ENCODE peak calls at places on chromosome 13, in five cellular contexts. One of them, this sample, is unnamed.

GRCh38 chr13:41463823-41464602 is 6.7 kb downstream of the RGCC start:
- DNase-seq in GM12878: peak
- DNase-seq in H1: no peak
- DNase-seq in A549: no peak
- DNase-seq in K562: peak
- DNase-seq in this sample: no peak

GRCh38 chr13:99339736-99340392 is 32.7 kb upstream of the GPR183 start:
- DNase-seq in H1: no peak
- DNase-seq in A549: no peak
- DNase-seq in K562: peak
- DNase-seq in GM12878: no peak
- DNase-seq in this sample: no peak

GRCh38 chr13:51479199-51479523 is 26.3 kb upstream of the INTS6 start:
- DNase-seq in H1: no peak
- DNase-seq in GM12878: no peak
- DNase-seq in K562: no peak
- DNase-seq in A549: no peak
- DNase-seq in this sample: peak

GRCh38 chr13:50908371-50908770 is 1.2 kb upstream of the RNASEH2B start:
- DNase-seq in A549: no peak
- DNase-seq in K562: no peak
- DNase-seq in GM12878: no peak
- DNase-seq in H1: no peak
- DNase-seq in this sample: no peak

GRCh38 chr13:97318532-97318931 is 96.4 kb downstream of the MBNL2 start:
- DNase-seq in K562: no peak
- DNase-seq in A549: no peak
- DNase-seq in H1: no peak
- DNase-seq in GM12878: no peak
- DNase-seq in this sample: no peak

GRCh38 chr13:52760078-52760477 is 20.5 kb upstream of the CNMD start:
- DNase-seq in GM12878: no peak
- DNase-seq in H1: no peak
- DNase-seq in K562: no peak
- DNase-seq in A549: no peak
- DNase-seq in this sample: no peak

GRCh38 chr13:73684286-73684685 is 449.9 kb downstream of the KLF12 start:
- DNase-seq in GM12878: no peak
- DNase-seq in K562: no peak
- DNase-seq in A549: no peak
- DNase-seq in H1: no peak
- DNase-seq in this sample: no peak

GRCh38 chr13:38662362-38662761 is 24.5 kb upstream of the FREM2 start:
- DNase-seq in GM12878: no peak
- DNase-seq in H1: no peak
- DNase-seq in A549: no peak
- DNase-seq in K562: no peak
- DNase-seq in this sample: no peak

GRCh38 chr13:93535256-93535655 is 308.6 kb downstream of the GPC6 start:
- DNase-seq in K562: no peak
- DNase-seq in GM12878: no peak
- DNase-seq in H1: no peak
- DNase-seq in A549: peak
- DNase-seq in this sample: peak

GRCh38 chr13:67134322-67135129 is 95.6 kb downstream of the PCDH9 start:
- DNase-seq in A549: no peak
- DNase-seq in K562: no peak
- DNase-seq in H1: no peak
- DNase-seq in GM12878: no peak
- DNase-seq in this sample: no peak

GRCh38 chr13:32063622-32064233 is 32.2 kb downstream of the FRY start:
- DNase-seq in A549: no peak
- DNase-seq in K562: no peak
- DNase-seq in GM12878: no peak
- DNase-seq in H1: no peak
- DNase-seq in this sample: no peak

GRCh38 chr13:30744056-30744684 is 8.8 kb downstream of the ALOX5AP start:
- DNase-seq in A549: peak
- DNase-seq in GM12878: peak
- DNase-seq in H1: no peak
- DNase-seq in K562: no peak
- DNase-seq in this sample: peak

GRCh38 chr13:49585220-49586157 is at the start of gene RCBTB1:
- DNase-seq in K562: peak
- DNase-seq in GM12878: no peak
- DNase-seq in A549: peak
- DNase-seq in H1: no peak
- DNase-seq in this sample: peak

GRCh38 chr13:30708541-30708940 is 26.8 kb upstream of the ALOX5AP start:
- DNase-seq in A549: no peak
- DNase-seq in K562: no peak
- DNase-seq in H1: no peak
- DNase-seq in GM12878: no peak
- DNase-seq in this sample: no peak

GRCh38 chr13:19586904-19587634 is 25.7 kb upstream of the TPTE2 start:
- DNase-seq in H1: no peak
- DNase-seq in A549: no peak
- DNase-seq in GM12878: peak
- DNase-seq in K562: peak
- DNase-seq in this sample: peak

GRCh38 chr13:43786766-43787517 is at the start of gene ENOX1:
- DNase-seq in A549: peak
- DNase-seq in H1: no peak
- DNase-seq in K562: no peak
- DNase-seq in GM12878: no peak
- DNase-seq in this sample: no peak

GRCh38 chr13:91468301-91468700 is 69.9 kb downstream of the GPC5 start:
- DNase-seq in GM12878: no peak
- DNase-seq in A549: peak
- DNase-seq in K562: no peak
- DNase-seq in H1: no peak
- DNase-seq in this sample: no peak

GRCh38 chr13:103022328-103022727 is 43.9 kb downstream of the SLC10A2 start:
- DNase-seq in H1: no peak
- DNase-seq in K562: no peak
- DNase-seq in GM12878: no peak
- DNase-seq in A549: no peak
- DNase-seq in this sample: no peak

GRCh38 chr13:44273216-44273615 is 100.4 kb upstream of the SERP2 start:
- DNase-seq in A549: no peak
- DNase-seq in H1: no peak
- DNase-seq in GM12878: no peak
- DNase-seq in K562: no peak
- DNase-seq in this sample: no peak

GRCh38 chr13:19592657-19593175 is 31.4 kb upstream of the TPTE2 start:
- DNase-seq in GM12878: no peak
- DNase-seq in H1: no peak
- DNase-seq in A549: no peak
- DNase-seq in K562: no peak
- DNase-seq in this sample: no peak

GRCh38 chr13:46173656-46174055 is 8.3 kb downstream of the LCP1 start:
- DNase-seq in GM12878: no peak
- DNase-seq in A549: no peak
- DNase-seq in H1: no peak
- DNase-seq in K562: no peak
- DNase-seq in this sample: no peak

GRCh38 chr13:50645092-50645491 is 198.4 kb downstream of the DLEU7 start:
- DNase-seq in A549: no peak
- DNase-seq in H1: no peak
- DNase-seq in GM12878: no peak
- DNase-seq in K562: no peak
- DNase-seq in this sample: no peak

GRCh38 chr13:99442273-99442895 is 58.9 kb upstream of the TM9SF2 start:
- DNase-seq in GM12878: no peak
- DNase-seq in A549: peak
- DNase-seq in K562: peak
- DNase-seq in H1: no peak
- DNase-seq in this sample: peak

GRCh38 chr13:111929036-111929616 is 137.8 kb upstream of the SOX1 start:
- DNase-seq in H1: no peak
- DNase-seq in K562: no peak
- DNase-seq in GM12878: no peak
- DNase-seq in A549: no peak
- DNase-seq in this sample: no peak

GRCh38 chr13:33213797-33214196 is 71.8 kb downstream of the STARD13 start:
- DNase-seq in A549: no peak
- DNase-seq in GM12878: no peak
- DNase-seq in K562: no peak
- DNase-seq in H1: no peak
- DNase-seq in this sample: no peak

GRCh38 chr13:33218426-33218825 is 67.1 kb downstream of the STARD13 start:
- DNase-seq in A549: no peak
- DNase-seq in K562: no peak
- DNase-seq in H1: no peak
- DNase-seq in GM12878: no peak
- DNase-seq in this sample: no peak

GRCh38 chr13:33219926-33220325 is 65.6 kb downstream of the STARD13 start:
- DNase-seq in A549: no peak
- DNase-seq in H1: no peak
- DNase-seq in GM12878: no peak
- DNase-seq in K562: no peak
- DNase-seq in this sample: no peak

GRCh38 chr13:33217256-33217655 is 68.3 kb downstream of the STARD13 start:
- DNase-seq in GM12878: no peak
- DNase-seq in A549: no peak
- DNase-seq in H1: no peak
- DNase-seq in K562: no peak
- DNase-seq in this sample: no peak

GRCh38 chr13:33218020-33218419 is 67.5 kb downstream of the STARD13 start:
- DNase-seq in A549: peak
- DNase-seq in K562: no peak
- DNase-seq in GM12878: no peak
- DNase-seq in H1: no peak
- DNase-seq in this sample: peak
- TF ChIP-seq KDM1A in A549: no peak
- TF ChIP-seq KDM1A in K562: no peak
- TF ChIP-seq KDM1A in GM12878: no peak
- TF ChIP-seq KDM1A in H1: no peak
- TF ChIP-seq KDM1A in this sample: no peak

GRCh38 chr13:60627071-60627686 is 230.2 kb downstream of the TDRD3 start:
- DNase-seq in H1: peak
- DNase-seq in K562: peak
- DNase-seq in GM12878: no peak
- DNase-seq in A549: peak
- DNase-seq in this sample: peak

GRCh38 chr13:60629158-60629557 is 232.1 kb downstream of the TDRD3 start:
- DNase-seq in GM12878: no peak
- DNase-seq in H1: peak
- DNase-seq in A549: no peak
- DNase-seq in K562: no peak
- DNase-seq in this sample: no peak
- TF ChIP-seq KDM1A in GM12878: no peak
- TF ChIP-seq KDM1A in H1: no peak
- TF ChIP-seq KDM1A in A549: no peak
- TF ChIP-seq KDM1A in K562: no peak
- TF ChIP-seq KDM1A in this sample: no peak

GRCh38 chr13:107284168-107284567 is 716.2 kb upstream of the ARGLU1 start:
- DNase-seq in H1: no peak
- DNase-seq in GM12878: no peak
- DNase-seq in K562: no peak
- DNase-seq in A549: no peak
- DNase-seq in this sample: no peak
- TF ChIP-seq KDM1A in H1: no peak
- TF ChIP-seq KDM1A in GM12878: no peak
- TF ChIP-seq KDM1A in K562: no peak
- TF ChIP-seq KDM1A in A549: no peak
- TF ChIP-seq KDM1A in this sample: no peak

GRCh38 chr13:20702945-20703784 is at the start of gene IL17D:
- DNase-seq in H1: no peak
- DNase-seq in A549: no peak
- DNase-seq in GM12878: no peak
- DNase-seq in K562: peak
- DNase-seq in this sample: no peak
- TF ChIP-seq KDM1A in H1: no peak
- TF ChIP-seq KDM1A in A549: no peak
- TF ChIP-seq KDM1A in GM12878: no peak
- TF ChIP-seq KDM1A in K562: no peak
- TF ChIP-seq KDM1A in this sample: no peak

DNA sequence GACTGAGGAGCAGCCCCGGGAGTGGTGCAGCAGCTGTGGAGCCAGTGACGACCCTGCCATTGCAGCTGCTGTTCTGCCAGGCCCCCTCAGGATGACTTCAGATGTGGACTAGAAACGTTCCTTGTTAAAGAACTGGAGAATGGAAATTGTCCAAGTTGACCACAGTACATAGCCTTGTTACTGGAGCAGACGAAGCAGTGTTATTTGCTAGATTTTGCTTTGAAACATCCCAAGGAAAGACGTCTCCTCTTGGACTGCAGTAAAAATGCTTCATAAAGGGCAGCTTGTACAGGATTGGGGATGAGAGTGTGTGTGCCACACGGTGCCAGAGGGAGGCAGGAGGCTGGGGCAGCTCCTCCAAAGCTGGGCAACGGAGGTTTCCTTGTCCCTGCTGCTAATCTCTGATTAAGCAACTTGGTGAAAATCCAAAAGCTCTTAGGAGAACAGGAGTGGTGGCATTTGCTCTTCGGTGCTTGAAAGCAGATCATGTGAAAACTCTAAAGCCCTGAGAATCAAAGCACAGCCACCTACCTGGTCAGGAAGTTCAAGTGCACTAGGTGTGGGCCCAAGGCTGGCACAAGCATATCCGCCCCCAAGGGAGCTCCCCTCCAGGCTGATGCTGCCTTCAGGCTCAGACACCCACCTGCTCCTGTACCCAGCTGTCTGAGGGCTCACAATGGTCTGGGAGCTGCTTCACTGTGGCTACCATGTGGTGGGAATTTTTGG is 34.5 kb downstream of the SHISA2 start:
- DNase-seq in H1: no peak
- DNase-seq in A549: no peak
- DNase-seq in GM12878: no peak
- DNase-seq in K562: no peak
- DNase-seq in this sample: no peak
- TF ChIP-seq KDM1A in H1: no peak
- TF ChIP-seq KDM1A in A549: no peak
- TF ChIP-seq KDM1A in GM12878: no peak
- TF ChIP-seq KDM1A in K562: no peak
- TF ChIP-seq KDM1A in this sample: no peak